ENCODE peak calls at places on chromosomes 11 and 22, in six cellular contexts. P is cardiac fibroblast, Q is NAMALWA, L is fibroblast of lung, K is EH, V is esophagus squamous epithelium. Y is an unnamed sample.

GRCh38 chr11:46351606-46352005 is 4.3 kb downstream of the DGKZ start:
- DNase-seq in Q (no peak), V (no peak), K (no peak), P (no peak), L (no peak), Y (no peak)

GRCh38 chr11:45165806-45166603 is 19.6 kb downstream of the PRDM11 start:
- DNase-seq in Q (no peak), P (no peak), K (no peak), V (no peak), L (no peak), Y (no peak)

GRCh38 chr11:44083433-44083832 is 12.0 kb upstream of the EXT2 start:
- DNase-seq in P (no peak), K (no peak), L (no peak), V (no peak), Q (no peak), Y (no peak)

GRCh38 chr11:2120359-2121100 is 18.7 kb downstream of the IGF2 start:
- DNase-seq in P (no peak), L (no peak), Q (no peak), V (no peak), K (peak; percentile 52), Y (no peak)

GRCh38 chr11:32705309-32706033 is 89.0 kb downstream of the CCDC73 start:
- DNase-seq in P (no peak), Q (no peak), L (no peak), V (no peak), K (no peak), Y (no peak)

GRCh38 chr11:1876361-1877063 is 15.2 kb downstream of the PRR33 start:
- DNase-seq in K (peak; percentile 36), Q (peak; percentile 44), P (peak; percentile 55), L (peak; percentile 91), V (no peak), Y (peak; percentile 34)

GRCh38 chr11:7840580-7840979 is 43.8 kb upstream of the OR5P2 start:
- DNase-seq in Q (no peak), V (no peak), L (no peak), P (no peak), K (no peak), Y (no peak)

GRCh38 chr11:65415499-65416340 is 6.9 kb upstream of the NEAT1 start:
- DNase-seq in P (no peak), V (no peak), K (peak; percentile 9), L (no peak), Q (no peak), Y (no peak)

GRCh38 chr22:32574957-32575893 is 100.6 kb downstream of the FBXO7 start:
- DNase-seq in P (no peak), K (peak; percentile 64), L (peak; percentile 52), V (no peak), Q (no peak), Y (no peak)

GRCh38 chr11:126147268-126148111 is 64.0 kb downstream of the RPUSD4 start:
- DNase-seq in V (no peak), K (no peak), Q (no peak), P (no peak), L (no peak), Y (no peak)

GRCh38 chr11:61966673-61967176 is 709 bp downstream of the FTH1 start:
- DNase-seq in Q (peak; percentile 56), K (peak; percentile 52), V (no peak), L (no peak), P (peak; percentile 39), Y (peak; percentile 14)

GRCh38 chr11:47071871-47072270 is 104.8 kb downstream of the ARFGAP2 start:
- DNase-seq in L (peak; percentile 21), V (no peak), Q (no peak), K (no peak), P (no peak), Y (no peak)

GRCh38 chr11:69630009-69630870 is 10.7 kb upstream of the CCND1 start:
- DNase-seq in Q (peak; percentile 56), V (no peak), L (no peak), P (peak; percentile 41), K (no peak), Y (peak; percentile 52)

GRCh38 chr22:46905415-46905814 is 143.0 kb downstream of the TBC1D22A start:
- DNase-seq in V (no peak), Q (no peak), P (no peak), L (no peak), K (no peak), Y (no peak)

GRCh38 chr11:85096939-85097338 is 530.2 kb downstream of the DLG2 start:
- DNase-seq in K (no peak), L (no peak), V (no peak), P (no peak), Q (peak; percentile 18), Y (no peak)

GRCh38 chr11:66592457-66593302 is at the start of the genes CCDC87 and CCS:
- DNase-seq in K (peak; percentile 96), Q (peak; percentile 98), V (peak; percentile 76), L (peak; percentile 95), P (peak; percentile 96), Y (peak; percentile 94)

GRCh38 chr11:85718991-85719807 is 33.2 kb upstream of the CCDC89 start:
- DNase-seq in L (peak; percentile 97), K (peak; percentile 100), V (no peak), Q (no peak), P (peak; percentile 99), Y (peak; percentile 93)

GRCh38 chr11:46675288-46675851 is 25.0 kb downstream of the ARHGAP1 start:
- DNase-seq in V (no peak), Q (no peak), L (peak; percentile 78), P (peak; percentile 76), K (peak; percentile 77), Y (no peak)

GRCh38 chr22:44429941-44430587 is 68.0 kb downstream of the RTL6 start:
- DNase-seq in Q (no peak), V (no peak), P (no peak), L (no peak), K (no peak), Y (no peak)

GRCh38 chr22:22068657-22069056 is 86.1 kb upstream of the TOP3B start:
- DNase-seq in L (no peak), K (no peak), P (no peak), V (no peak), Q (no peak), Y (no peak)

GRCh38 chr22:44870021-44870420 is 117.6 kb downstream of the ARHGAP8 start:
- DNase-seq in P (peak; percentile 10), K (peak; percentile 29), V (no peak), Q (no peak), L (no peak), Y (no peak)